ENCODE peak calls at places on chromosomes 2 and 18, in six cellular contexts. X, Q, T, K, V and A are unnamed samples.

GRCh38 chr2:116490511-116491145 is 1323.9 kb upstream of the DDX18 start:
- DNase-seq in X (no peak), Q (no peak), T (no peak), K (no peak), V (no peak), A (no peak)

GRCh38 chr18:48993586-48993985 is 42.8 kb upstream of the SMAD7 start:
- DNase-seq in X (no peak), Q (no peak), T (no peak), K (no peak), V (no peak), A (no peak)

GRCh38 chr2:70509565-70509964 is 44.1 kb downstream of the TGFA start:
- DNase-seq in X (no peak), Q (no peak), T (no peak), K (no peak), V (no peak), A (no peak)

GRCh38 chr18:49875783-49876182 is 62.5 kb upstream of the ACAA2 start:
- DNase-seq in X (no peak), Q (no peak), T (no peak), K (no peak), V (no peak), A (no peak)

GRCh38 chr2:23411752-23412431 is 26.9 kb downstream of the KLHL29 start:
- DNase-seq in X (no peak), Q (no peak), T (no peak), K (no peak), V (no peak), A (no peak)

GRCh38 chr18:54679318-54680149 is 88.5 kb downstream of the DYNAP start:
- DNase-seq in X (peak), Q (peak), T (peak), K (peak), V (peak), A (peak)

GRCh38 chr2:191650896-191651773 is 26.8 kb upstream of the NABP1 start:
- DNase-seq in X (no peak), Q (no peak), T (peak), K (peak), V (no peak), A (no peak)

GRCh38 chr2:26184555-26185303 is 11.8 kb downstream of the GAREM2 start:
- DNase-seq in X (peak), Q (peak), T (peak), K (peak), V (peak), A (peak)

GRCh38 chr18:22141211-22141610 is 28.2 kb upstream of the GATA6 start:
- DNase-seq in X (no peak), Q (no peak), T (no peak), K (no peak), V (no peak), A (no peak)

GRCh38 chr2:224584111-224584764 is 925 bp downstream of the CUL3 start:
- DNase-seq in X (no peak), Q (peak), T (no peak), K (peak), V (no peak), A (peak)
- TF ChIP-seq MAX in X (no peak), Q (peak), T (no peak), K (no peak), V (no peak), A (no peak)

GRCh38 chr2:96412307-96413066 is 76.9 kb downstream of the NCAPH start:
- DNase-seq in X (no peak), Q (no peak), T (no peak), K (no peak), V (no peak), A (no peak)
- H3K4me3 ChIP-seq in X (peak), Q (peak), T (no peak), K (no peak), V (peak), A (no peak)

GRCh38 chr2:156334496-156335478 is 2.3 kb upstream of the NR4A2 start:
- DNase-seq in X (peak), Q (peak), T (no peak), K (peak), V (peak), A (no peak)
- TF ChIP-seq CTCF in X (peak), Q (no peak), T (no peak), K (no peak), V (no peak), A (no peak)

GRCh38 chr2:181183878-181184553 is 203.6 kb downstream of the UBE2E3 start:
- DNase-seq in X (no peak), Q (no peak), T (no peak), K (no peak), V (no peak), A (peak)
- TF ChIP-seq MAX in X (no peak), Q (no peak), T (no peak), K (no peak), V (no peak), A (no peak)

DNA sequence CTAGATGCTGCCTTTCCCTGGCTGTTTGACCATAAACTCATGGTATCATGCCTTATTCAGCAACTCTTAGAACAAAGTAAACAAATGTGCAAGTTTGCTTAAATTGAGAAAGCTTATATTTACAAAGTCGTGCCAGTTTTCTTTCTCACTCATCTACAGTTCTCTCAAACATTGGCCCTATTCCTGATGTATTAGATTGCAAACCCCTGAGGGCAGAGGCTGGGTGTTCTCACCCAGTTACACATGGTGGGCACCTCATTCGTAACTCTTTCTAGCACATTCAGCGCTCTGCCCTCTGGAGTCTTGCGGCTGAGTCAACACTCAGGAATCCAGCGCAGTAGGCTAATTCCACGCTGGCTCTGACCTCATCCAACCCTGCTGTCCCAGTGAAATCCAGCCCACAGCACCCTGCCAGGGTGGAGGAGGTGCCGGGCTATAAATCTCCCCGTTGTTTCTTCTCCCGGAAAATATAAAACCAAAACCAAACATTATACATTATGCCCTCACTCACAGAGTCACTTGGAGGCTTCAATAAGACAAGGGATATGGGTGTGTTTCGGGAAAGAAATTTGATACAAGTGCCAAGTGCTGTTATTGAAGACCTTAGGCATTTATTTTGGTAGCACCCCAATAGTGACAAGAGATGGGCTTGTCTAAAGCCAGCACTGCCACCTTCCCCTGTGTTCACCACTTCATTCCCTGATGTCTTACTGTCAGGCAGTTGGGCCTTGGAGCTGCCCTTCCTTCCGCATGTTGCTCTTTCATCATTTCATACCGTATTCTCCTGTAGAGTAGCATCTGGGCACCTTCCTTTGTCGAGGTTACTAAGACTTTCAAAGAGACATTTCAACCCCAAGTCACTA is 287.4 kb downstream of the PRKCE start:
- DNase-seq in X (no peak), Q (peak), T (no peak), K (peak), V (peak), A (no peak)
- H3K4me3 ChIP-seq in X (no peak), Q (peak), T (no peak), K (no peak), V (peak), A (no peak)

DNA sequence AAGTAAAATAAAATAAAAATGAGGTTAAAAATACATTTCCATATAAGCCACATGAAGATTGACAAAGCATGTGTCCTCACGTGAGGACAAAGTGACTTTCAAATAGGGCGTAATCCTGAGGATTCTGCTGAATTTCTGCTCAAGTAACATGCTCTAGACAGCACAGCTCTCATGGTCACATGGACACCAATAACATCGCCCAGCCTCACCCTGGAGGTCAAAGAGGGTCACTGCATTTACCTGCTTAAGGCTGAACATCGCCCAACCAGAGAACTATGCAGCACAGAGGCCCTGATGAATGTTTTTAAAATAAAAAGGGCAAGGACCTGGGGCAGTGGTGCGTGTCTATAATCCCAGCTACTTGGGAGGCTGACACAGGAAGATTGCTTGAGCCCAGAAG is 30.2 kb downstream of the TGFBRAP1 start:
- DNase-seq in X (no peak), Q (peak), T (no peak), K (no peak), V (no peak), A (peak)
- TF ChIP-seq CTCF in X (no peak), Q (no peak), T (peak), K (no peak), V (no peak), A (no peak)

GRCh38 chr18:75779450-75779849 is 351.9 kb upstream of the SMIM21 start:
- DNase-seq in X (no peak), Q (no peak), T (no peak), K (no peak), V (no peak), A (no peak)
- TF ChIP-seq MAX in X (no peak), Q (no peak), T (no peak), K (no peak), V (no peak), A (no peak)

GRCh38 chr2:98825043-98825350 is 94.1 kb upstream of the MGAT4A start:
- DNase-seq in X (no peak), Q (no peak), T (no peak), K (no peak), V (no peak), A (no peak)

GRCh38 chr2:98824256-98825042 is 93.5 kb upstream of the MGAT4A start:
- DNase-seq in X (no peak), Q (no peak), T (no peak), K (no peak), V (no peak), A (peak)

GRCh38 chr2:98821629-98822135 is 90.8 kb upstream of the MGAT4A start:
- DNase-seq in X (no peak), Q (no peak), T (no peak), K (no peak), V (no peak), A (no peak)

GRCh38 chr2:98823196-98824166 is 92.5 kb upstream of the MGAT4A start:
- DNase-seq in X (no peak), Q (no peak), T (no peak), K (no peak), V (no peak), A (no peak)

GRCh38 chr2:98822301-98823164 is 91.6 kb upstream of the MGAT4A start:
- DNase-seq in X (no peak), Q (no peak), T (no peak), K (peak), V (no peak), A (no peak)
- H3K4me3 ChIP-seq in X (no peak), Q (no peak), T (no peak), K (peak), V (no peak), A (no peak)